ENCODE peak calls at places on chromosomes 6 and 20, in nine cellular contexts. L is HCT116; Z is GM12878; F is MM.1S; N is CD4-positive, CD25-positive, alpha-beta regulatory T cell; C is tibial artery; W is keratinocyte; I is AG09309; Q is psoas muscle. K is an unnamed sample.

GRCh38 chr20:61274326-61274725 is 22.3 kb downstream of the CDH4 start:
- DNase-seq in L (no peak), Z (no peak), F (no peak), N (no peak), C (no peak), W (no peak), I (no peak), Q (no peak), K (peak)

GRCh38 chr20:44771172-44771535 is 25.5 kb downstream of the KCNK15 start:
- DNase-seq in L (no peak), Z (no peak), F (no peak), N (no peak), C (no peak), W (no peak), I (no peak), Q (no peak), K (no peak)

GRCh38 chr20:52494244-52494643 is 302.7 kb upstream of the ZFP64 start:
- DNase-seq in L (no peak), Z (no peak), F (no peak), N (no peak), C (no peak), W (peak), I (peak), Q (no peak), K (no peak)

GRCh38 chr6:75751443-75751842 is 2.4 kb downstream of the MYO6 start:
- DNase-seq in L (no peak), Z (no peak), F (no peak), N (no peak), C (no peak), W (no peak), I (no peak), Q (no peak), K (no peak)

GRCh38 chr6:120056085-120056484 is 706.5 kb upstream of the MAN1A1 start:
- DNase-seq in L (no peak), Z (no peak), F (no peak), N (no peak), C (no peak), W (no peak), I (no peak), Q (peak), K (no peak)

GRCh38 chr20:8127553-8128255 is 4.4 kb upstream of the PLCB1 start:
- DNase-seq in L (no peak), Z (peak), F (peak), N (no peak), C (no peak), W (no peak), I (no peak), Q (no peak), K (no peak)

GRCh38 chr6:152587473-152587872 is 49.7 kb downstream of the SYNE1 start:
- DNase-seq in L (no peak), Z (no peak), F (no peak), N (no peak), C (no peak), W (no peak), I (no peak), Q (no peak), K (no peak)

GRCh38 chr6:163548624-163549023 is 134.1 kb downstream of the QKI start:
- DNase-seq in L (no peak), Z (no peak), F (no peak), N (no peak), C (no peak), W (no peak), I (no peak), Q (no peak), K (no peak)

GRCh38 chr6:93424303-93425064 is 5.1 kb upstream of the EPHA7 start:
- DNase-seq in L (no peak), Z (no peak), F (peak), N (no peak), C (no peak), W (no peak), I (no peak), Q (no peak), K (no peak)

GRCh38 chr6:110178626-110179405 is 654 bp downstream of the WASF1 start:
- DNase-seq in L (peak), Z (no peak), F (peak), N (peak), C (peak), W (no peak), I (peak), Q (peak), K (peak)

GRCh38 chr6:163707385-163708355 is 293.2 kb downstream of the QKI start:
- DNase-seq in L (no peak), Z (no peak), F (no peak), N (no peak), C (no peak), W (no peak), I (no peak), Q (no peak), K (no peak)

GRCh38 chr6:17583811-17584210 is 16.3 kb upstream of the FAM8A1 start:
- DNase-seq in L (no peak), Z (no peak), F (no peak), N (no peak), C (peak), W (no peak), I (no peak), Q (no peak), K (no peak)

GRCh38 chr6:50007821-50008220 is 14.0 kb downstream of the DEFB110 start:
- DNase-seq in L (no peak), Z (no peak), F (no peak), N (no peak), C (no peak), W (peak), I (no peak), Q (no peak), K (no peak)

GRCh38 chr6:149334682-149335160 is 17.2 kb downstream of the TAB2 start:
- DNase-seq in L (peak), Z (no peak), F (no peak), N (no peak), C (peak), W (no peak), I (no peak), Q (no peak), K (no peak)
- H3K4me3 ChIP-seq in L (peak), Z (no peak), F (no peak), N (peak), C (no peak), W (no peak), I (no peak), Q (no peak), K (no peak)

DNA sequence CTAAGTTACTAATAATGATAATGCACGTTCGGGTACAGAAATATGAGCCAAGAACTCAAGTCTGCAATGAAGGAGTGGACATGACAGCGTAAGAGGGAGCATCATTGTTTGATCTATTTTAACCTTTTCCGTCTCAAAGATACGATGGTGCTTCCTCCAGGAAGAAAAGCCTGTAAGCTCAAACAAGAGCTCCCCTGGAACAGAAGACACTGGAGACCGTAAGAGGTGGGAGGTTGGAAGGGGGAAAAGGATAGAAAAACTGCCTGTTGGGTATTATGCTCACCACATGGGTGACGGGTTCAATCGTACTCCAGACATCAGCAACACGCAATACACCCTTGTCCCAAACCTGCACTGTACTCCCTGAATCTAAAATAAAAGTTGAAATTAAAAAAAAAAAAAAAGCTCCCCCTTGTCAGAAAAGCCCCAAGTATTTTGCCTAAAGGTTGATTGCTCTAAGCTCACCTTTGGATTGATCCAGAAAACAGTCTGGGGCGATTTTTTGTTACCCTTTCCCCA is 180.5 kb downstream of the TRIM27 start:
- DNase-seq in L (no peak), Z (no peak), F (no peak), N (no peak), C (no peak), W (no peak), I (no peak), Q (no peak), K (no peak)
- H3K4me3 ChIP-seq in L (peak), Z (peak), F (no peak), N (no peak), C (no peak), W (peak), I (no peak), Q (no peak), K (no peak)

GRCh38 chr20:63006611-63007471 is at the start of gene BHLHE23:
- DNase-seq in L (no peak), Z (no peak), F (no peak), N (no peak), C (no peak), W (no peak), I (no peak), Q (no peak), K (no peak)
- H3K4me3 ChIP-seq in L (no peak), Z (no peak), F (no peak), N (no peak), C (no peak), W (no peak), I (no peak), Q (no peak), K (no peak)

GRCh38 chr20:3461191-3461874 is 9.5 kb upstream of the ATRN start:
- DNase-seq in L (no peak), Z (no peak), F (no peak), N (no peak), C (no peak), W (no peak), I (no peak), Q (no peak), K (no peak)
- H3K4me3 ChIP-seq in L (no peak), Z (no peak), F (no peak), N (no peak), C (no peak), W (no peak), I (no peak), Q (no peak), K (no peak)

DNA sequence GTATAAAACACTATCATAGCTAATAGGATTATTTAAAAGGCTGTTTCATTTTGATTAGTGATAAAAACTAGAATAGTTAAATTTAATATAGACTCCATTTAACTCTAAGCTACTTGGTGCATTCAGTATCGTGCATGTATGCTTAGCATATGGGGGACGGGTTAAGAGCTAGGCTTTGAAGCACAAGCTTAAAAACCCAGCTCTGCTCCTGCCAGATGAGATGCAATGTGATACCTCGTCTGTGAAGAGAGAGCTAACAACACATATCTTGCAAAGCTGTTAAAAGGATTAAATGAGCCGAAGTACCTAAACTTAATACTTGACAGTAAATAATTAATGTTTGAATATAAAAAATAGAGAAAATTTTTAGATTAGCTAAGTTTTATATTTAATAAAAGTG is 42.2 kb downstream of the DTNBP1 start:
- DNase-seq in L (no peak), Z (no peak), F (no peak), N (no peak), C (no peak), W (no peak), I (no peak), Q (no peak), K (no peak)
- H3K4me3 ChIP-seq in L (no peak), Z (no peak), F (no peak), N (no peak), C (no peak), W (no peak), I (no peak), Q (no peak), K (no peak)

GRCh38 chr6:44537306-44538049 is 150.0 kb downstream of the CDC5L start:
- DNase-seq in L (no peak), Z (no peak), F (no peak), N (no peak), C (no peak), W (no peak), I (no peak), Q (no peak), K (no peak)

GRCh38 chr6:44534291-44534690 is 146.8 kb downstream of the CDC5L start:
- DNase-seq in L (no peak), Z (no peak), F (no peak), N (no peak), C (no peak), W (no peak), I (no peak), Q (no peak), K (no peak)

GRCh38 chr6:44535967-44536366 is 148.5 kb downstream of the CDC5L start:
- DNase-seq in L (no peak), Z (no peak), F (no peak), N (no peak), C (no peak), W (no peak), I (no peak), Q (no peak), K (no peak)

GRCh38 chr6:44533221-44533820 is 145.8 kb downstream of the CDC5L start:
- DNase-seq in L (no peak), Z (no peak), F (no peak), N (no peak), C (no peak), W (no peak), I (no peak), Q (no peak), K (no peak)

GRCh38 chr6:44535446-44535845 is 147.9 kb downstream of the CDC5L start:
- DNase-seq in L (no peak), Z (no peak), F (no peak), N (no peak), C (no peak), W (no peak), I (no peak), Q (no peak), K (no peak)
- H3K4me3 ChIP-seq in L (no peak), Z (no peak), F (no peak), N (no peak), C (no peak), W (no peak), I (no peak), Q (no peak), K (no peak)

DNA sequence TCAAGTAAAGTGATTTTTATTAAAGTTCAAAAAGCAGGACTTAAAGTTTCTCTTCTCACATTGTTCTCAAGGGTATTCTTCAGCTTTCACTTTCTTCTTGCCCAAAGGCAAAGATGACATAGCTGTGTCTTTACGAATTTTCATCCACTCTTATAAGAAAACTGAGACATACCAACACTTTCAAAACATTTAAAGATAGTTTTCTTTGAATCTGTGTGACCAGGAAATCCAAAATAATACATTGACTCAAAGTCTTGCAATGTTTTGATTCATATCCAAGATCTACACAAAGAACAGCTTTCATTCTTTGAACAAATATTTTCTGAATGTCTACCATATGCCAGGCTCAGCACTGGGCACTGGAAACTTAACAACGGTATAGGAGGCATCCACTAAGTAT is 117.9 kb downstream of the SIM1 start:
- DNase-seq in L (no peak), Z (no peak), F (no peak), N (no peak), C (no peak), W (peak), I (no peak), Q (no peak), K (no peak)
- H3K4me3 ChIP-seq in L (no peak), Z (no peak), F (no peak), N (no peak), C (no peak), W (no peak), I (no peak), Q (no peak), K (no peak)

DNA sequence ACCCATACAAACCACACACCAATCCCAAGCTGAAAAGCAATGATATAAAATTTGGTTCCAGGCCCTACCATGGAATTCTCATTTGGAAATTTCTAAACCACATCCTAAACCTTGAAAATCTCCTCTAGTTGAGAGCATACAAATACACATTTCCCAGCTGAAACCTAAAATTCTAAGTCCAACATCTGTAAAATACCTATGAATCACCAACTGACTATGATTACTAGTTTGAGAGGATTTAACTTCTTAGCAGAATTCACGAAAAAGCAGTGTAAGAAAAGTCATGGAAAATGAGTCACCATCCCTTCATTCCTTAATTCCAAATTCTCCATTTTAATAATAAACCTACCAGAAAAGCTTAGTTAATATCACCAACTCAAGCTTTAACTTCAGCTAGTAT is 15.4 kb downstream of the RANBP9 start:
- DNase-seq in L (no peak), Z (no peak), F (no peak), N (no peak), C (no peak), W (no peak), I (peak), Q (no peak), K (no peak)
- H3K4me3 ChIP-seq in L (no peak), Z (no peak), F (no peak), N (peak), C (no peak), W (no peak), I (no peak), Q (no peak), K (no peak)

GRCh38 chr20:43358811-43359210 is 98.9 kb upstream of the SRSF6 start:
- DNase-seq in L (no peak), Z (no peak), F (no peak), N (no peak), C (no peak), W (no peak), I (no peak), Q (no peak), K (no peak)

GRCh38 chr20:43357352-43357751 is 100.3 kb upstream of the SRSF6 start:
- DNase-seq in L (no peak), Z (no peak), F (no peak), N (no peak), C (no peak), W (no peak), I (no peak), Q (no peak), K (no peak)

GRCh38 chr20:43363506-43363905 is 94.2 kb upstream of the SRSF6 start:
- DNase-seq in L (no peak), Z (no peak), F (no peak), N (no peak), C (no peak), W (no peak), I (no peak), Q (no peak), K (no peak)

GRCh38 chr20:43361526-43361925 is 96.2 kb upstream of the SRSF6 start:
- DNase-seq in L (no peak), Z (no peak), F (no peak), N (no peak), C (no peak), W (no peak), I (no peak), Q (no peak), K (no peak)

DNA sequence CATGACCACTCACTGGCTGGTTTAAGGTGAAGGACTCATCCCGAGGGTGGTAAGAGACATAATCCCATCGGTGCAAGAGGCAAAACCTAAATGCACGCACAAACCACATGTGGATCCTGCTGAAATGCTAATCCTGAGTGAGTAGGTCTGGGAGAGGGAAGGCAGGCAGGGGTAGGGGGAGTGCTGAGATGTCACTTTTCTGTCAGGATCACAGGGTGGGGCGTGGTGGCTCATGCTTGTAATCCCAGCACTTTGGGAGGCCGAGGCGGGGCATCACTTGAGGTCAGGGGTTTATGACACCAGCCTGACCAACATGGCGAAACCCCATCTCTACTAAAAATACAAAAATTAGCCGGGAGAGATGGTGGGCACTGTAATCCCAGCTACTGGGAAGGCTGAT is 97.7 kb upstream of the SRSF6 start:
- DNase-seq in L (no peak), Z (no peak), F (no peak), N (no peak), C (no peak), W (no peak), I (no peak), Q (no peak), K (no peak)
- H3K4me3 ChIP-seq in L (no peak), Z (no peak), F (no peak), N (no peak), C (no peak), W (no peak), I (no peak), Q (no peak), K (no peak)

DNA sequence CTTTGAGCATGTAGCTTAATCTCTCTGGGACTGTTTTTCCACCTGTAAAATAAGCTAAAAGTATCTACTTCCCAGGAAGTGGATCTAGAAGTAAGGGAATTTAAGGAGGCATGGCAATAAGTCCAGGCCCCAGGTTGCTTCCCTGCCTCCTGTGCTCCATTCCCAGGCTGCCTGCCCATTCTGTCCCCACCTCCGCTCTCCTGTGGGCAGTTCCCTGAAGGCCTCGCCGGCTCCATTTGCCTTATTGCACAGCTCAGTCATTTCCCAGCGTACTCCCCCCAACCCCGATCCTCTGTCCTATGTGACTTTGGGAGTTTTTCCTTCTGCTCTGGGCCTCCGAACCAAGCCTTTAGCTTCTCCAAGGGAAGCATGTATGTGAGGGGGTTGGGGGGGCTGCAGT is 4.6 kb downstream of the SLC29A1 start:
- DNase-seq in L (no peak), Z (no peak), F (no peak), N (no peak), C (no peak), W (no peak), I (no peak), Q (no peak), K (no peak)
- H3K4me3 ChIP-seq in L (no peak), Z (no peak), F (no peak), N (no peak), C (no peak), W (no peak), I (no peak), Q (peak), K (no peak)

K was measured in CD8-positive, alpha-beta memory T cell.